ENCODE peak calls at places on chromosome 11, in six cellular contexts. H, Q, E, L, W and U are unnamed samples. For H3K27me3, the result is how much of the 10 kb centered on the place peaks cover.

GRCh38 chr11:130269544-130269943 is 45.2 kb downstream of the ZBTB44 start:
- DNase-seq in H (no peak), Q (no peak), E (peak), L (no peak), W (no peak), U (no peak)

GRCh38 chr11:44911031-44911814 is 39.5 kb downstream of the TP53I11 start:
- DNase-seq in H (peak), Q (peak), E (peak), L (peak), W (peak), U (peak)

GRCh38 chr11:58926251-58926650 is 13.0 kb upstream of the GLYATL1 start:
- DNase-seq in H (peak), Q (no peak), E (no peak), L (no peak), W (no peak), U (no peak)

GRCh38 chr11:111923351-111923788 is 4.7 kb downstream of the C11orf52 start:
- DNase-seq in H (no peak), Q (no peak), E (peak), L (no peak), W (no peak), U (no peak)

GRCh38 chr11:65355013-65355775 is 643 bp downstream of the TIGD3 start:
- DNase-seq in H (peak), Q (no peak), E (no peak), L (peak), W (peak), U (peak)

GRCh38 chr11:3816673-3817072 is 8.3 kb downstream of the PGAP2 start:
- DNase-seq in H (peak), Q (no peak), E (no peak), L (no peak), W (no peak), U (no peak)

GRCh38 chr11:363948-364761 is 5.1 kb upstream of the B4GALNT4 start:
- DNase-seq in H (peak), Q (no peak), E (no peak), L (peak), W (no peak), U (peak)

GRCh38 chr11:74755395-74755995 is 6.8 kb downstream of the RNF169 start:
- DNase-seq in H (no peak), Q (no peak), E (no peak), L (no peak), W (no peak), U (no peak)

GRCh38 chr11:69636512-69636866 is 4.5 kb upstream of the CCND1 start:
- DNase-seq in H (peak), Q (no peak), E (peak), L (no peak), W (peak), U (no peak)

GRCh38 chr11:119175493-119176077 is 7.1 kb downstream of the NLRX1 start:
- DNase-seq in H (peak), Q (no peak), E (peak), L (no peak), W (no peak), U (no peak)

GRCh38 chr11:813037-813436 is 3.3 kb downstream of the RPLP2 start:
- DNase-seq in H (no peak), Q (no peak), E (no peak), L (no peak), W (no peak), U (no peak)

GRCh38 chr11:61102667-61103491 is 590 bp downstream of the CD5 start:
- DNase-seq in H (no peak), Q (no peak), E (no peak), L (no peak), W (no peak), U (no peak)

GRCh38 chr11:280762-281485 is 2.7 kb downstream of the NLRP6 start:
- DNase-seq in H (no peak), Q (no peak), E (no peak), L (peak), W (peak), U (peak)

GRCh38 chr11:72672839-72673238 is 1.4 kb downstream of the PDE2A start:
- DNase-seq in H (no peak), Q (no peak), E (no peak), L (no peak), W (no peak), U (no peak)

GRCh38 chr11:72669527-72669926 is 4.7 kb downstream of the PDE2A start:
- DNase-seq in H (no peak), Q (no peak), E (no peak), L (no peak), W (no peak), U (no peak)

GRCh38 chr11:72668645-72669347 is 5.4 kb downstream of the PDE2A start:
- DNase-seq in H (no peak), Q (no peak), E (no peak), L (no peak), W (no peak), U (no peak)

GRCh38 chr11:72671144-72672099 is 2.8 kb downstream of the PDE2A start:
- DNase-seq in H (no peak), Q (no peak), E (no peak), L (no peak), W (no peak), U (no peak)

GRCh38 chr11:72670041-72670440 is 4.2 kb downstream of the PDE2A start:
- DNase-seq in H (no peak), Q (no peak), E (no peak), L (no peak), W (no peak), U (no peak)
- H3K27me3 ChIP-seq in H (under half), Q (under half), E (under half), L (under half), W (under half), U (under half)

GRCh38 chr11:120259241-120259640 is 19.3 kb downstream of the POU2F3 start:
- DNase-seq in H (no peak), Q (no peak), E (no peak), L (no peak), W (no peak), U (no peak)

GRCh38 chr11:120257346-120257745 is 17.4 kb downstream of the POU2F3 start:
- DNase-seq in H (no peak), Q (no peak), E (no peak), L (no peak), W (no peak), U (no peak)

GRCh38 chr11:120259988-120260565 is 20.1 kb downstream of the POU2F3 start:
- DNase-seq in H (no peak), Q (no peak), E (no peak), L (no peak), W (no peak), U (no peak)

GRCh38 chr11:120258661-120259060 is 18.7 kb downstream of the POU2F3 start:
- DNase-seq in H (no peak), Q (no peak), E (no peak), L (no peak), W (no peak), U (no peak)

GRCh38 chr11:120260616-120261015 is 20.7 kb downstream of the POU2F3 start:
- DNase-seq in H (no peak), Q (no peak), E (no peak), L (no peak), W (no peak), U (no peak)
- H3K27me3 ChIP-seq in H (half or more), Q (under half), E (under half), L (under half), W (under half), U (under half)

GRCh38 chr11:17735823-17736772 is 1.5 kb downstream of the KCNC1 start:
- DNase-seq in H (no peak), Q (no peak), E (no peak), L (no peak), W (no peak), U (peak)
- H3K27me3 ChIP-seq in H (under half), Q (under half), E (half or more), L (under half), W (half or more), U (half or more)

GRCh38 chr11:114315749-114316368 is 19.7 kb downstream of the NNMT start:
- DNase-seq in H (peak), Q (no peak), E (peak), L (no peak), W (no peak), U (no peak)
- H3K27me3 ChIP-seq in H (under half), Q (under half), E (under half), L (under half), W (under half), U (under half)